ENCODE peak calls at places on chromosomes 1 and 21, in four cellular contexts. R is adipocyte, A is PC-9, Y is AG04450. C is an unnamed sample.

GRCh38 chr1:150660584-150660983 is 31.2 kb upstream of the ENSA start:
- DNase-seq in R (no peak), A (no peak), Y (no peak), C (no peak)

GRCh38 chr1:98035587-98035986 is 114.8 kb upstream of the DPYD start:
- DNase-seq in R (no peak), A (no peak), Y (no peak), C (no peak)

GRCh38 chr1:96538001-96538649 is 183.5 kb upstream of the PTBP2 start:
- DNase-seq in R (peak; percentile 58), A (no peak), Y (no peak), C (no peak)

GRCh38 chr1:116360435-116361173 is 12.4 kb upstream of the ATP1A1 start:
- DNase-seq in R (no peak), A (peak; percentile 65), Y (no peak), C (no peak)

GRCh38 chr1:168098534-168099313 is 38.0 kb downstream of the GPR161 start:
- DNase-seq in R (no peak), A (peak; percentile 78), Y (no peak), C (no peak)

GRCh38 chr1:213457097-213457680 is 406.1 kb downstream of the RPS6KC1 start:
- DNase-seq in R (peak; percentile 12), A (no peak), Y (no peak), C (no peak)

GRCh38 chr1:177306981-177307380 is 136.2 kb downstream of the BRINP2 start:
- DNase-seq in R (no peak), A (no peak), Y (no peak), C (no peak)

GRCh38 chr1:54249798-54250497 is 50.0 kb downstream of the MRPL37 start:
- DNase-seq in R (peak; percentile 53), A (peak; percentile 67), Y (no peak), C (no peak)

GRCh38 chr21:26842976-26843911 is 2.0 kb downstream of the ADAMTS1 start:
- DNase-seq in R (peak; percentile 98), A (no peak), Y (peak; percentile 87), C (peak; percentile 76)

GRCh38 chr1:51818487-51818886 is 60.0 kb downstream of the NRDC start:
- DNase-seq in R (no peak), A (no peak), Y (no peak), C (no peak)

GRCh38 chr21:14863745-14864210 is 201.0 kb downstream of the NRIP1 start:
- DNase-seq in R (no peak), A (no peak), Y (no peak), C (no peak)

GRCh38 chr1:29002792-29003191 is 88.4 kb downstream of the EPB41 start:
- DNase-seq in R (no peak), A (peak; percentile 81), Y (no peak), C (no peak)

GRCh38 chr1:223492044-223492443 is 98.8 kb downstream of the CCDC185 start:
- DNase-seq in R (no peak), A (no peak), Y (no peak), C (no peak)

GRCh38 chr1:171826973-171827372 is 14.3 kb upstream of the DNM3 start:
- DNase-seq in R (no peak), A (no peak), Y (no peak), C (no peak)

GRCh38 chr1:28354121-28354520 is 15.4 kb upstream of the PHACTR4 start:
- DNase-seq in R (peak; percentile 53), A (peak; percentile 92), Y (no peak), C (no peak)

GRCh38 chr1:105608713-105609112 is 1447.8 kb upstream of the PRMT6 start:
- DNase-seq in R (peak; percentile 75), A (peak; percentile 12), Y (no peak), C (peak; percentile 36)

GRCh38 chr1:216640100-216640499 is 83.1 kb downstream of the ESRRG start:
- DNase-seq in R (no peak), A (no peak), Y (no peak), C (no peak)

GRCh38 chr1:230643887-230644286 is 1.6 kb downstream of the COG2 start:
- DNase-seq in R (peak; percentile 30), A (peak; percentile 44), Y (peak; percentile 3), C (no peak)
- H3K4me3 ChIP-seq in R (peak overlapping the region; percentile 91), A (peak overlapping the region; percentile 78), Y (peak overlapping the region; percentile 0), C (peak overlapping the region; percentile 96)

GRCh38 chr1:230303069-230303468 is 123.1 kb downstream of the PGBD5 start:
- DNase-seq in R (no peak), A (no peak), Y (no peak), C (no peak)

GRCh38 chr1:230301322-230301721 is 124.8 kb downstream of the PGBD5 start:
- DNase-seq in R (no peak), A (no peak), Y (no peak), C (no peak)

GRCh38 chr1:230301820-230302219 is 124.3 kb downstream of the PGBD5 start:
- DNase-seq in R (no peak), A (no peak), Y (no peak), C (no peak)

GRCh38 chr1:230299148-230300006 is 126.8 kb downstream of the PGBD5 start:
- DNase-seq in R (no peak), A (no peak), Y (no peak), C (no peak)

DNA sequence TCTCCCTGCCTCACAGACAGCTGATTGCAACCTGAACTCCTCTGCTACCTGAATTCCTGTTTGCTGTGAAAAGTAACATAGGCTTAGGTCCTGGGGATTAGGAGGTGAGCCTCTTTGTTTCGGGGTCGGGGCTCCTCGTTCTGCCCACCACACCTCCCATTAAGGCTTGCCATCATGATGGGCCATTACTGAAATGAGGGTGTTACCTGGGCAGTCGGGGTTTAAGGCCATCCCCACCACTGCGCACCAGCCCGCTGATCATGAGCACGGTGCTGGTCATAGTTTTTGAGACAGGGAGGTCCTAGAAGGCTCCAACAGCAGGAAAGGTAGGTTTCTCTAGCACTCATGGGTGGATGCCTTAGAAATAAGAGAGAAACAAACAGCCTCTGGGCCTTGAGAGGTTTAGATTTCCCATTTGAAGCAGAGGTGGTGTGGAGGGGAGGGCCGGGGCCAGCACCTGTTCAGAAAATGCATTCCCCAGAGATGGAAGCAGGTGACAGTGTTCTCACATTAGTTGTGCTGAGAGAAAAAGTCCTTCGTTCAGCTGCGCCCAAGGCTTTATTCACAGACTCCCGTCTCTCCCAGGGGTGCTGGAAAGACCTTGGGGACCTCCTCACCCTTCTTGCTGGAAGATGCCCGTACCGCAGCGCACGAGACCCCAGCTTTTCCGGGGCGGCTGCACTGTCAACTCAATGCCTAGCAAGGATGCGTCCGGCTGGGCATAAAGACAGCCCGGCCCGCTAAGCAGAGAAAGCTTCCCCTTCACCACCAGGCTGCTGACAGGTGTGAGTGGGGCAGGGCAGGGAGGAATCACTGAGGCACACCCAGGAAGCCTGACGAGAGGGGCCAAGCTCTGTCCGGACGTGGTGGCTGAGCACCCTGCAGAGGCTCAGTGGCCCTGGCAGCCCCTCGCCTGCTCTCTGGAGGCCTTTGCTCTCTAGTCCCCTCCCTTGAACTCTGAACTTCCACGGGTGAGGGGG is 125.5 kb downstream of the PGBD5 start:
- DNase-seq in R (no peak), A (no peak), Y (no peak), C (no peak)
- H3K4me3 ChIP-seq in R (no peak overlapping the region), A (no peak overlapping the region), Y (no peak overlapping the region), C (no peak overlapping the region)

GRCh38 chr1:204923626-204924012 is 53.0 kb downstream of the NFASC start:
- DNase-seq in R (no peak), A (no peak), Y (no peak), C (no peak)
- H3K4me3 ChIP-seq in R (no peak overlapping the region), A (no peak overlapping the region), Y (no peak overlapping the region), C (no peak overlapping the region)

DNA sequence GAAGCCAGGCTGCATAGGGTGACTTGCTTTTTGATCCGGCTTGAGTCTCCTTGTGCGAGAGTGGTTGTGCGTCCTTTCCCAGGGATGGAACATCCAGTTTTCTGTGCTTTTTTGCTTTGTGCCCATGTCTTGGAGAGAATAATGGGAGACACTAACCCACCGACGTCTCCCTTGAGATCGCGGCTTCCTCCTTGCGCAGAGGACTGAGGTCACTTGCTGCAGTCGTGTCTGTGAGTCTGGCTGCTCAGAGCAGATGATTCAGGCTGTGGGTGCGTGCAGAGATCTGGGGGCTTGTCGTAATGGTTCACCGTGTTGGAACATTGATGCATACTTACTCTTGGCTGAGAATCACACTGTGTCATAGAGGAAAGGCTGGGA is 164.5 kb upstream of the CACNA1E start:
- DNase-seq in R (no peak), A (no peak), Y (no peak), C (no peak)
- H3K4me3 ChIP-seq in R (peak overlapping the region; percentile 60), A (no peak overlapping the region), Y (no peak overlapping the region), C (no peak overlapping the region)

DNA sequence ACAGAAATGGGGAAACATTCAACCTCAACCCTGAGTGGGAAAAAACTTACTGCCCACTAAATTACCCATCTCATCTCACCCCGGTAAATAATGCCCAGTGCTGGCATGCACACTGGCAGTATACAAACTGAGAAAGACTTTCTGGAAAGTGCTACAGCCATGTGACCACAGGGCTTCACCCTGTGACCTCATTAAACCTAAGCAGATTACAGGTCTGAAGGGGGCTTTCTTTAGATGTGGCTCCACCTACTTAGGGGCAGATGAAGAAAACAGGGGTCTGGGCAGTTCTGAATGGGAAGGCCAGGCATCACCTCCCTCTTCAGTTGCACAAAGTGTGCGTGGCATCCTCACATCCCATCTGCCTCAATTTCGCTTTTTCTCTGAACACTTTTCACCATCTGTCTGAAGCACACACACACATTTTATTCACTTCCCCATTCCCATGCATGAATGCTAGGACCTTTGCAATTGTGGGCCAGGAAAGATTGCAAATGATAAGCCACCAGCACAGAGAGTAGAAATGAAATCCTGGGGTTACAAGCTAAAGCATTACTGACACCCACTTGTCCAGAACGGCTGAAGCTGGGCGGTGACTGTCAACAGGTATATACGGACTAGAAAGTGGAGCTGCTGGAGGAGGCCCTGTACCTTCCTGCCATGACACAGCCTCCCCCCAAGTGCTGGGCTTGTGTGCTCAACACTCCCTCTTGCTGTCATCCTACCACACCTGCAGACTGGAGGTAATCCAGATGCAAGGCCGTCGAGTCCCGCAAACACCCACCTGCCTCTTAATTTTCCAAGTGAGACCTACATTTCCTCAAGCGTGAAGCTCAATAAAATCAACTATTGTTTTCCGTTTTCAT is 2.7 kb downstream of the NADK start:
- DNase-seq in R (no peak), A (peak; percentile 8), Y (no peak), C (no peak)
- H3K4me3 ChIP-seq in R (peak overlapping the region; percentile 57), A (no peak overlapping the region), Y (no peak overlapping the region), C (no peak overlapping the region)

GRCh38 chr1:1374861-1375662 is at the start of gene AURKAIP1:
- DNase-seq in R (peak; percentile 100), A (peak; percentile 99), Y (peak; percentile 100), C (peak; percentile 99)
- H3K4me3 ChIP-seq in R (peak within 1 kb of the TSS; percentile 91), A (peak within 1 kb of the TSS; percentile 81), Y (peak within 1 kb of the TSS; percentile 83), C (peak within 1 kb of the TSS; percentile 85)

C was measured in LNCaP clone FGC.